ENCODE peak calls at places on chromosomes 1 and 21, in nine cellular contexts. B is A549; G is B cell; Y is fibroblast of pulmonary artery; O is heart left ventricle; W is bronchial epithelial cell; P is HFF-Myc; K is right lobe of liver; J is CD4-positive, alpha-beta T cell. R is an unnamed sample.

GRCh38 chr1:221782461-221782860 is 40.6 kb upstream of the DUSP10 start:
- DNase-seq in B (no peak), G (no peak), Y (no peak), O (no peak), W (no peak), P (no peak), K (no peak), J (no peak), R (no peak)

GRCh38 chr1:156097499-156098178 is 15.4 kb upstream of the MEX3A start:
- DNase-seq in B (no peak), G (no peak), Y (no peak), O (no peak), W (no peak), P (no peak), K (no peak), J (no peak), R (no peak)

GRCh38 chr1:17065667-17066066 is 11.8 kb upstream of the SDHB start:
- DNase-seq in B (no peak), G (no peak), Y (no peak), O (no peak), W (no peak), P (no peak), K (no peak), J (no peak), R (no peak)

GRCh38 chr1:185342017-185342416 is 25.0 kb upstream of the IVNS1ABP start:
- DNase-seq in B (no peak), G (no peak), Y (no peak), O (no peak), W (no peak), P (no peak), K (no peak), J (no peak), R (no peak)

GRCh38 chr1:10434590-10434989 is 4.4 kb downstream of the CENPS start:
- DNase-seq in B (no peak), G (no peak), Y (no peak), O (no peak), W (no peak), P (no peak), K (no peak), J (no peak), R (no peak)

GRCh38 chr1:179369751-179370341 is 4.1 kb downstream of the AXDND1 start:
- DNase-seq in B (peak), G (peak), Y (peak), O (no peak), W (peak), P (peak), K (no peak), J (no peak), R (peak)

GRCh38 chr1:157994704-157995540 is 1.5 kb downstream of the KIRREL1 start:
- DNase-seq in B (no peak), G (no peak), Y (peak), O (no peak), W (peak), P (no peak), K (no peak), J (no peak), R (no peak)

GRCh38 chr1:201014816-201015200 is 8.7 kb downstream of the KIF21B start:
- DNase-seq in B (no peak), G (no peak), Y (no peak), O (no peak), W (peak), P (no peak), K (no peak), J (no peak), R (no peak)

GRCh38 chr1:235018161-235018560 is 110.5 kb downstream of the TOMM20 start:
- DNase-seq in B (peak), G (peak), Y (peak), O (no peak), W (peak), P (peak), K (peak), J (no peak), R (peak)

GRCh38 chr21:15301014-15301413 is 236.2 kb upstream of the NRIP1 start:
- DNase-seq in B (peak), G (no peak), Y (no peak), O (no peak), W (peak), P (no peak), K (no peak), J (no peak), R (peak)

GRCh38 chr1:196598902-196599301 is 9.3 kb downstream of the KCNT2 start:
- DNase-seq in B (no peak), G (no peak), Y (no peak), O (no peak), W (no peak), P (no peak), K (no peak), J (no peak), R (no peak)

GRCh38 chr1:175978926-175979325 is 228.2 kb downstream of the COP1 start:
- DNase-seq in B (no peak), G (no peak), Y (peak), O (no peak), W (no peak), P (no peak), K (no peak), J (no peak), R (no peak)

GRCh38 chr1:167409183-167409582 is 109.1 kb downstream of the CD247 start:
- DNase-seq in B (peak), G (no peak), Y (no peak), O (no peak), W (peak), P (no peak), K (no peak), J (no peak), R (no peak)

GRCh38 chr1:83098791-83099190 is 900.1 kb downstream of the TTLL7 start:
- DNase-seq in B (no peak), G (no peak), Y (no peak), O (no peak), W (peak), P (no peak), K (no peak), J (no peak), R (no peak)

GRCh38 chr1:226034482-226034881 is 28.0 kb upstream of the H3-3A start:
- DNase-seq in B (no peak), G (no peak), Y (peak), O (peak), W (peak), P (peak), K (peak), J (no peak), R (no peak)

GRCh38 chr1:54528613-54529012 is 19.4 kb upstream of the ACOT11 start:
- DNase-seq in B (no peak), G (no peak), Y (no peak), O (no peak), W (peak), P (no peak), K (no peak), J (no peak), R (no peak)

GRCh38 chr1:201172336-201172735 is 18.1 kb upstream of the TMEM9 start:
- DNase-seq in B (no peak), G (no peak), Y (no peak), O (no peak), W (no peak), P (no peak), K (no peak), J (no peak), R (no peak)

GRCh38 chr1:162765788-162766187 is 24.7 kb upstream of the HSD17B7 start:
- DNase-seq in B (no peak), G (no peak), Y (no peak), O (no peak), W (peak), P (no peak), K (no peak), J (no peak), R (no peak)

GRCh38 chr21:9750341-9751086 is 770.9 kb upstream of the TPTE start:
- DNase-seq in B (no peak), G (peak), Y (no peak), O (no peak), W (no peak), P (no peak), K (no peak), J (no peak), R (no peak)

GRCh38 chr1:171219751-171220385 is 28.4 kb upstream of the FMO1 start:
- DNase-seq in B (no peak), G (no peak), Y (peak), O (no peak), W (peak), P (peak), K (no peak), J (no peak), R (no peak)

GRCh38 chr1:212977781-212978645 is 27.7 kb downstream of the VASH2 start:
- DNase-seq in B (no peak), G (no peak), Y (no peak), O (no peak), W (no peak), P (no peak), K (no peak), J (no peak), R (no peak)

GRCh38 chr1:180151508-180151907 is 3.2 kb upstream of the QSOX1 start:
- DNase-seq in B (peak), G (no peak), Y (peak), O (no peak), W (peak), P (peak), K (no peak), J (no peak), R (peak)

GRCh38 chr1:28416509-28417194 is 47.1 kb downstream of the PHACTR4 start:
- DNase-seq in B (no peak), G (no peak), Y (no peak), O (no peak), W (peak), P (no peak), K (no peak), J (no peak), R (no peak)

GRCh38 chr21:45075606-45076244 is 1.3 kb downstream of the ADARB1 start:
- DNase-seq in B (no peak), G (no peak), Y (no peak), O (no peak), W (peak), P (no peak), K (no peak), J (no peak), R (no peak)

GRCh38 chr1:213154056-213154677 is 103.1 kb downstream of the RPS6KC1 start:
- DNase-seq in B (no peak), G (no peak), Y (no peak), O (no peak), W (peak), P (no peak), K (no peak), J (no peak), R (no peak)

GRCh38 chr1:207815913-207816312 is 64.1 kb downstream of the CD46 start:
- DNase-seq in B (no peak), G (no peak), Y (no peak), O (no peak), W (peak), P (no peak), K (peak), J (no peak), R (no peak)

GRCh38 chr1:226372885-226373284 is 35.0 kb downstream of the PARP1 start:
- DNase-seq in B (no peak), G (no peak), Y (no peak), O (no peak), W (no peak), P (no peak), K (no peak), J (no peak), R (no peak)

DNA sequence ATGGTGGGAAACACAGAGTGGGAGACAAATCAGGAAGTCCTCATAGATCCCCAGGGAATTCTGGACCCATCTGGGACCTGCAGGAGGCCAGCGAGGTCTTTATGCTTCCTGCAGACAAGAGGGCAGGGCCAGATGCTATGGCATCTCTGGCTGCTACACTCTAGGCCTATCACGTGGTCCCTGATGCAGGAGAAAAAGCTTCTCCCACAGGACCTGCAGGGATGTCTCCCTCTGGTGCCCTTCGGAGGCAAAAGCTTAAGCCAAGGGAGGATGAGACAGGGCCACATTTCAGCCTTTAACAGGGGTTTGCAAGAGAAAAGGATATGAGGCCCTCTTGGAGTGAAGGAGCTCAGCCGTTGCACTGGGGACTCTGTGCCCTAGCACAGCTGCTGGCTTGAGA is 243.0 kb downstream of the C1orf94 start:
- DNase-seq in B (no peak), G (no peak), Y (no peak), O (no peak), W (no peak), P (peak), K (no peak), J (no peak), R (no peak)
- TF ChIP-seq CTCF in B (no peak), G (no peak), Y (no peak), O (no peak), W (no peak), P (peak), K (no peak), J (no peak), R (no peak)

GRCh38 chr1:219152759-219153158 is 20.9 kb upstream of the LYPLAL1 start:
- DNase-seq in B (no peak), G (no peak), Y (no peak), O (no peak), W (no peak), P (no peak), K (no peak), J (no peak), R (no peak)

GRCh38 chr1:219150913-219151312 is 22.8 kb upstream of the LYPLAL1 start:
- DNase-seq in B (no peak), G (no peak), Y (no peak), O (no peak), W (no peak), P (no peak), K (no peak), J (no peak), R (no peak)

GRCh38 chr1:219153741-219154140 is 19.9 kb upstream of the LYPLAL1 start:
- DNase-seq in B (no peak), G (no peak), Y (no peak), O (no peak), W (no peak), P (no peak), K (no peak), J (no peak), R (no peak)

GRCh38 chr1:219151467-219151866 is 22.2 kb upstream of the LYPLAL1 start:
- DNase-seq in B (no peak), G (no peak), Y (no peak), O (no peak), W (no peak), P (no peak), K (no peak), J (no peak), R (no peak)

GRCh38 chr1:219155140-219155539 is 18.5 kb upstream of the LYPLAL1 start:
- DNase-seq in B (no peak), G (no peak), Y (peak), O (no peak), W (no peak), P (no peak), K (no peak), J (no peak), R (no peak)
- TF ChIP-seq CTCF in B (no peak), G (no peak), Y (no peak), O (no peak), W (no peak), P (no peak), K (no peak), J (no peak), R (no peak)

DNA sequence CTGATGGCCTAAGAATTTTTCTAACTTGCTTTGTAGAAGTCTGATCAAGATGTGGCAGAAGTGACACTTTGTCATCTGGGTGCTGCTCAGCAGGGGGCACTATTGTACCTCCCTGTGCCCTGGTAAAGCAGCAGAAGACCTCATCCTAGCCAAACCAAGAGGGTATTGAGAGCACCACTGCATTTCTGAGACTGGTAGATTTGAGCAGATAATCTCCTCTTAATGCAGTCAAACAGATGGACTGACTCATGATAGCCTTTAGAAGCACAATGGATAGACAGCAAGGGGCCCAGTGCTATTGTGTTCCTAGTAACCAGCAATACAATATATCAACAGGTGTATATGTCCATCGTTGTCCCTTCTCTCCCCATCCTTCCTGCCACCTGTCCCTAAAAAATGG is 5.7 kb downstream of the TPM3 start:
- DNase-seq in B (peak), G (no peak), Y (peak), O (no peak), W (peak), P (no peak), K (no peak), J (peak), R (no peak)
- TF ChIP-seq CTCF in B (peak), G (peak), Y (peak), O (peak), W (peak), P (peak), K (peak), J (peak), R (peak)

DNA sequence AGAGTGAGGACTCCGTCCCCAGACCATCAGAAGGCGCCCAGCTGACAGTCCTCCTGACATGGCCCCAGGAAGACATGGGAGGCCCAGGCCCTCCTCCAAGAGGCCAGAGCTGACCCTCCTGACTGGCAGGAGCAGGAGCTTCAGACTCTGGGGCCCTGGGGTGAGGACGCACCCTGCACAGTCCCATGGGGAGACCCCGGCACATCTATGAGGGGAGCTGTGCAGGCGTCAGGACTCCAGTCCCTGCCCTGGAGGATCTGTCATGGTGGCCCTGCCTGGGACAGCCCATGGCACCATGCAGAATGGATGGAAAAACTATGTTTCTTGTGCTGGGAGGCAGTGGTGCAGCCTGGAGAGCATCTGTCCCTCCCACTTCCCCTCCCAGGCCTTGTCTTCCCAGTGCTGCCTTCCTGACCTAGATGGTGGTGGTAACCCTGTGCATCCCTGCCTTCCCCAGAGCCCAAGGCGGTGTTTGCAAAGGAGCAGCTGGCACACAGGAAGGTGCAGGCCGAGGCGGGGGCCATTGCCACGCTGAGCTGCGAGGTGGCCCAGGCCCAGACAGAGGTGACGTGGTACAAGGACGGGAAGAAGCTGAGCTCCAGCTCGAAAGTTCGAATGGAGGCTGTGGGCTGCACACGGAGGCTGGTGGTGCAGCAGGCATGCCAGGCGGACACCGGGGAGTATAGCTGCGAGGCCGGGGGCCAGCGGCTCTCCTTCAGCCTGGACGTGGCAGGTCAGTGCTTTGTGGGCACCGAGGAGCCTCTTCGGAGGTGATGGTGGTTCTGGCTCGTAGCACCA is 41.9 kb downstream of the OBSCN start:
- DNase-seq in B (no peak), G (no peak), Y (no peak), O (no peak), W (no peak), P (no peak), K (no peak), J (no peak), R (no peak)
- TF ChIP-seq CTCF in B (no peak), G (no peak), Y (no peak), O (no peak), W (no peak), P (no peak), K (no peak), J (no peak), R (no peak)

DNA sequence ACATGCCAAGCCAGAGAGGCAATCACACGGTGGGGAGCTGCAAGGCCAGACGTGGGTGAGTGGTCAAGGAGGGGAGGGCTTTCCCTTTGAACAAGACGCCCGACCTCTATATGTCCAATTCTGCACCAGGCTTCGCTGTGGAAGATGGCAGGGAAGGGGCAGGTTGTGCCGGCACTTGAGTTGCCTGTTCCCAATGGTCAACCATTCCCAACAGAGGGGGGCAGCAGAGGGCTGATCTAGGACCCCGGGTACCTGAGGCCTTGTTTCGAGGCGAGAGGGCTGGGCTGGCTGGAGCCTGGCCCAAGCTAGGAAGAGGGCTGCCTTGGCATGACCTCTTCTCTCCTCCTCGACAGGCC is 64.9 kb downstream of the TMEM53 start:
- DNase-seq in B (peak), G (no peak), Y (peak), O (no peak), W (peak), P (no peak), K (peak), J (peak), R (no peak)
- TF ChIP-seq CTCF in B (peak), G (peak), Y (peak), O (peak), W (peak), P (peak), K (peak), J (peak), R (peak)

GRCh38 chr1:20981903-20982695 is 194.6 kb downstream of the EIF4G3 start:
- DNase-seq in B (peak), G (no peak), Y (peak), O (no peak), W (peak), P (peak), K (no peak), J (no peak), R (no peak)
- TF ChIP-seq CTCF in B (peak), G (no peak), Y (peak), O (peak), W (peak), P (no peak), K (peak), J (no peak), R (peak)

GRCh38 chr1:218156602-218157001 is 128.5 kb upstream of the RRP15 start:
- DNase-seq in B (no peak), G (no peak), Y (no peak), O (no peak), W (peak), P (no peak), K (no peak), J (no peak), R (no peak)
- TF ChIP-seq CTCF in B (no peak), G (no peak), Y (no peak), O (no peak), W (no peak), P (no peak), K (no peak), J (no peak), R (no peak)

GRCh38 chr1:183577897-183578470 is 12.3 kb downstream of the NCF2 start:
- DNase-seq in B (no peak), G (no peak), Y (no peak), O (no peak), W (no peak), P (no peak), K (no peak), J (no peak), R (no peak)

GRCh38 chr1:183583466-183583865 is 6.8 kb downstream of the NCF2 start:
- DNase-seq in B (no peak), G (no peak), Y (peak), O (no peak), W (peak), P (no peak), K (no peak), J (no peak), R (no peak)

GRCh38 chr1:183578846-183579245 is 11.4 kb downstream of the NCF2 start:
- DNase-seq in B (no peak), G (no peak), Y (no peak), O (no peak), W (no peak), P (no peak), K (no peak), J (no peak), R (no peak)

GRCh38 chr1:183582021-183582746 is 8.1 kb downstream of the NCF2 start:
- DNase-seq in B (no peak), G (no peak), Y (no peak), O (no peak), W (no peak), P (no peak), K (no peak), J (no peak), R (no peak)

GRCh38 chr1:183580281-183580682 is 10.0 kb downstream of the NCF2 start:
- DNase-seq in B (peak), G (peak), Y (peak), O (no peak), W (peak), P (no peak), K (no peak), J (no peak), R (no peak)
- TF ChIP-seq CTCF in B (peak), G (no peak), Y (peak), O (no peak), W (peak), P (peak), K (peak), J (peak), R (peak)

GRCh38 chr1:46198026-46198826 is at the start of gene POMGNT1:
- DNase-seq in B (peak), G (peak), Y (peak), O (peak), W (peak), P (no peak), K (peak), J (peak), R (no peak)
- TF ChIP-seq CTCF in B (peak), G (no peak), Y (no peak), O (peak), W (peak), P (no peak), K (peak), J (no peak), R (peak)